ENCODE peak calls at places on chromosomes 3 and 15, in nine cellular contexts. O is activated CD8-positive, alpha-beta T cell treated with anti-CD3 and anti-CD28 coated beads for 36 hours; B is GM04504; J is ACHN; X is pancreas; S is foreskin melanocyte; I is retina; E is anterior cingulate cortex; U is naive thymus-derived CD4-positive, alpha-beta T cell. H is an unnamed sample.

GRCh38 chr15:71186971-71187960 is 72.0 kb downstream of the THSD4 start:
- DNase-seq in O (no peak), B (no peak), J (no peak), X (no peak), S (no peak), I (no peak), E (no peak), U (no peak), H (peak)

GRCh38 chr3:140472621-140473020 is 205.2 kb upstream of the TRIM42 start:
- DNase-seq in O (no peak), B (no peak), J (no peak), X (no peak), S (no peak), I (no peak), E (no peak), U (no peak), H (no peak)

GRCh38 chr3:52090131-52090548 is 33.8 kb upstream of the DUSP7 start:
- DNase-seq in O (no peak), B (peak), J (peak), X (no peak), S (peak), I (no peak), E (peak), U (no peak), H (peak)

GRCh38 chr3:87057474-87057873 is 66.5 kb upstream of the VGLL3 start:
- DNase-seq in O (no peak), B (no peak), J (no peak), X (no peak), S (no peak), I (no peak), E (no peak), U (no peak), H (no peak)

GRCh38 chr15:44782516-44782915 is 46.2 kb downstream of the TRIM69 start:
- DNase-seq in O (no peak), B (no peak), J (no peak), X (no peak), S (no peak), I (no peak), E (no peak), U (no peak), H (no peak)

GRCh38 chr15:34439878-34440277 is 2.3 kb upstream of the GOLGA8A start:
- DNase-seq in O (no peak), B (no peak), J (no peak), X (no peak), S (no peak), I (no peak), E (no peak), U (no peak), H (no peak)

GRCh38 chr15:53323197-53323596 is 436.3 kb downstream of the WDR72 start:
- DNase-seq in O (no peak), B (no peak), J (no peak), X (no peak), S (peak), I (peak), E (no peak), U (no peak), H (no peak)

GRCh38 chr3:134858516-134859035 is 63.5 kb downstream of the EPHB1 start:
- DNase-seq in O (no peak), B (no peak), J (no peak), X (no peak), S (no peak), I (no peak), E (no peak), U (no peak), H (no peak)

GRCh38 chr15:62560943-62561571 is 396.0 kb upstream of the C2CD4B start:
- DNase-seq in O (no peak), B (no peak), J (no peak), X (no peak), S (no peak), I (no peak), E (no peak), U (no peak), H (no peak)

GRCh38 chr3:67018105-67018788 is 20.1 kb downstream of the KBTBD8 start:
- DNase-seq in O (peak), B (no peak), J (no peak), X (no peak), S (no peak), I (no peak), E (no peak), U (no peak), H (no peak)

GRCh38 chr3:28322464-28322863 is 26.1 kb upstream of the ZCWPW2 start:
- DNase-seq in O (no peak), B (no peak), J (no peak), X (no peak), S (no peak), I (no peak), E (no peak), U (no peak), H (peak)

GRCh38 chr3:156910022-156910421 is 83.9 kb downstream of the LEKR1 start:
- DNase-seq in O (no peak), B (no peak), J (no peak), X (no peak), S (no peak), I (no peak), E (no peak), U (no peak), H (no peak)

GRCh38 chr15:75646944-75647364 is 758 bp upstream of the SNX33 start:
- DNase-seq in O (no peak), B (no peak), J (no peak), X (peak), S (no peak), I (peak), E (no peak), U (no peak), H (no peak)

H was measured in astrocyte of the cerebellum.